ENCODE peak calls at places on chromosomes 4 and X, in seven cellular contexts. G is stimulated activated CD8-positive, alpha-beta memory T cell treated with anti-CD3 and anti-CD28 coated beads, Interleukin-15, amount 100 ng/mL, for 4 hours; L is NCI-H1092 treated with DMSO at 0.1 percent for 48 hours; C is smooth muscle cell of the brain vasculature; I is cardiac fibroblast; Y is NCI-H1417; M is ureter. W is an unnamed sample.

GRCh38 chr4:189090174-189090814 is 850.4 kb upstream of the FRG1 start:
- DNase-seq in C (no peak), Y (no peak), M (no peak), G (no peak), I (peak), L (peak), W (no peak)

GRCh38 chrX:131187234-131187633 is 101.9 kb downstream of the IGSF1 start:
- DNase-seq in I (no peak), G (no peak), Y (no peak), M (no peak), C (no peak), L (no peak), W (no peak)

GRCh38 chr4:61630548-61630947 is 430.4 kb downstream of the ADGRL3 start:
- DNase-seq in M (no peak), C (no peak), I (no peak), Y (no peak), G (no peak), L (no peak), W (no peak)

GRCh38 chr4:16250665-16251365 is 24.5 kb upstream of the TAPT1 start:
- DNase-seq in L (no peak), C (no peak), M (no peak), G (no peak), Y (peak), I (peak), W (no peak)

GRCh38 chrX:52015794-52016193 is 53.2 kb downstream of the MAGED4B start:
- DNase-seq in G (no peak), C (no peak), L (no peak), M (no peak), I (no peak), Y (no peak), W (no peak)

GRCh38 chr4:101033986-101034385 is 313.3 kb downstream of the PPP3CA start:
- DNase-seq in G (no peak), C (no peak), I (no peak), M (no peak), L (no peak), Y (no peak), W (no peak)

GRCh38 chrX:134375691-134376090 is 84.3 kb upstream of the HPRT1 start:
- DNase-seq in M (no peak), G (no peak), Y (no peak), I (no peak), L (no peak), C (no peak), W (no peak)

GRCh38 chr4:124178449-124179021 is 534.0 kb downstream of the ANKRD50 start:
- DNase-seq in M (no peak), C (no peak), Y (no peak), L (no peak), G (no peak), I (peak), W (no peak)

GRCh38 chr4:101954975-101955678 is 164.6 kb downstream of the BANK1 start:
- DNase-seq in L (peak), M (no peak), Y (peak), I (no peak), C (no peak), G (no peak), W (no peak)

GRCh38 chr4:173167793-173168395 is 717 bp upstream of the GALNT7 start:
- DNase-seq in G (no peak), M (peak), C (no peak), L (peak), Y (peak), I (peak), W (no peak)

GRCh38 chrX:153723351-153724251 is 586 bp downstream of the BCAP31 start:
- DNase-seq in G (no peak), L (peak), Y (peak), C (no peak), I (peak), M (no peak), W (no peak)

GRCh38 chr4:80685219-80685618 is 345.3 kb upstream of the BMP3 start:
- DNase-seq in L (no peak), G (no peak), C (no peak), M (no peak), I (no peak), Y (no peak), W (no peak)

GRCh38 chr4:84967292-84967651 is 782 bp upstream of the WDFY3 start:
- DNase-seq in I (no peak), L (no peak), C (no peak), M (no peak), G (no peak), Y (no peak), W (no peak)

GRCh38 chr4:36321176-36321575 is 39.8 kb downstream of the DTHD1 start:
- DNase-seq in L (no peak), G (no peak), Y (no peak), I (no peak), C (no peak), M (no peak), W (no peak)

GRCh38 chr4:145716200-145716599 is 36.3 kb downstream of the C4orf51 start:
- DNase-seq in C (no peak), G (no peak), L (no peak), M (no peak), Y (no peak), I (peak), W (no peak)

GRCh38 chr4:154491731-154492249 is at the start of gene DCHS2:
- DNase-seq in Y (peak), I (no peak), G (no peak), C (no peak), L (no peak), M (no peak), W (no peak)

GRCh38 chrX:48466696-48467095 is 3.4 kb downstream of the SLC38A5 start:
- DNase-seq in G (no peak), M (no peak), L (no peak), C (no peak), I (no peak), Y (no peak), W (no peak)

GRCh38 chr4:167032876-167033275 is 201.4 kb downstream of the SPOCK3 start:
- DNase-seq in I (peak), G (no peak), Y (peak), L (no peak), C (no peak), M (no peak), W (no peak)